ENCODE peak calls at places on chromosome 4, in seven cellular contexts. L, D, Q, E, Z, T and G are unnamed samples. For H3K27me3, the result is how much of the 10 kb centered on the place peaks cover.

GRCh38 chr4:3630136-3630933 is 98.1 kb upstream of the LRPAP1 start:
- DNase-seq in L (no peak), D (no peak), Q (no peak), E (no peak), Z (no peak), T (no peak), G (no peak)

GRCh38 chr4:128635141-128635911 is 174.2 kb upstream of the JADE1 start:
- DNase-seq in L (peak), D (no peak), Q (peak), E (no peak), Z (no peak), T (peak), G (peak)

GRCh38 chr4:159355456-159355855 is 252.6 kb downstream of the RAPGEF2 start:
- DNase-seq in L (peak), D (no peak), Q (no peak), E (no peak), Z (no peak), T (no peak), G (no peak)

GRCh38 chr4:99506781-99507180 is 4.0 kb upstream of the C4orf17 start:
- DNase-seq in L (no peak), D (peak), Q (no peak), E (no peak), Z (no peak), T (no peak), G (no peak)

GRCh38 chr4:74675673-74676279 is 118.5 kb downstream of the BTC start:
- DNase-seq in L (peak), D (peak), Q (peak), E (no peak), Z (no peak), T (peak), G (peak)

GRCh38 chr4:67198757-67199156 is 346.5 kb downstream of the CENPC start:
- DNase-seq in L (peak), D (no peak), Q (no peak), E (no peak), Z (no peak), T (no peak), G (peak)

GRCh38 chr4:114601304-114602052 is 2.9 kb downstream of the UGT8 start:
- DNase-seq in L (no peak), D (no peak), Q (no peak), E (no peak), Z (no peak), T (no peak), G (no peak)

GRCh38 chr4:79823148-79823763 is 249.8 kb downstream of the ANTXR2 start:
- DNase-seq in L (peak), D (no peak), Q (no peak), E (no peak), Z (no peak), T (peak), G (no peak)

GRCh38 chr4:28229092-28229491 is 1368.5 kb downstream of the STIM2 start:
- DNase-seq in L (no peak), D (no peak), Q (no peak), E (peak), Z (no peak), T (peak), G (no peak)

GRCh38 chr4:163941221-163941865 is 446.9 kb downstream of the TMA16 start:
- DNase-seq in L (no peak), D (no peak), Q (no peak), E (no peak), Z (no peak), T (no peak), G (no peak)

GRCh38 chr4:56976878-56977320 is 507 bp downstream of the NOA1 start:
- DNase-seq in L (no peak), D (peak), Q (peak), E (peak), Z (no peak), T (no peak), G (peak)

GRCh38 chr4:140005699-140006098 is 148.3 kb downstream of the MAML3 start:
- DNase-seq in L (no peak), D (no peak), Q (no peak), E (no peak), Z (no peak), T (no peak), G (no peak)

GRCh38 chr4:128488055-128488705 is 200.6 kb upstream of the PGRMC2 start:
- DNase-seq in L (no peak), D (no peak), Q (no peak), E (no peak), Z (no peak), T (no peak), G (no peak)

GRCh38 chr4:156442961-156443360 is 489.3 kb upstream of the CTSO start:
- DNase-seq in L (no peak), D (no peak), Q (no peak), E (no peak), Z (no peak), T (no peak), G (no peak)

GRCh38 chr4:96472103-96472867 is 632.4 kb downstream of the PDHA2 start:
- DNase-seq in L (peak), D (no peak), Q (no peak), E (no peak), Z (no peak), T (no peak), G (no peak)

GRCh38 chr4:8882239-8882638 is 10.6 kb upstream of the HMX1 start:
- DNase-seq in L (no peak), D (peak), Q (no peak), E (no peak), Z (no peak), T (no peak), G (no peak)

GRCh38 chr4:101276661-101277060 is 70.7 kb downstream of the PPP3CA start:
- DNase-seq in L (no peak), D (no peak), Q (no peak), E (no peak), Z (no peak), T (no peak), G (no peak)

GRCh38 chr4:1868293-1868692 is 2.9 kb upstream of the NSD2 start:
- DNase-seq in L (no peak), D (no peak), Q (peak), E (no peak), Z (no peak), T (no peak), G (peak)
- H3K27me3 ChIP-seq in L (under half), D (under half), Q (under half), E (under half), Z (under half), T (under half), G (under half)

DNA sequence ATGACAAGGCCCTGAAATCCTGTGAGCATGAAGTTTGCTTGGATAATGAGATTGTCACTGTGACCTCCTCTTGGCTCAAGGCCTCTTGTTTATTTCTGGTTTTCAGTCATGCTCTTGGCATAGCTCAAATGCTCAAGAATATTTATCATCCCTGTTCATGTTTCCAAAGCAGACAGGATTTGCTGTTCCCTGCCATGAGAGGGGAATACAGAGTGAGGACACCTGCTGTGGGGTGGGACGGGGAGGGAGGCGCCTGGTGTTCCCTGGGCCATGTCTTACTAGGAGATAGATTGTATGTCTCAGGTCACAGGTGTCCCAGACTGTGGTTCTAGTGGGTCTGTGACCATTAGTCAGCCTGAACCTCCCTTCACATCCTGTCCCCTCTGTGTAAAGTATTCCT is 34.9 kb upstream of the SH3RF1 start:
- DNase-seq in L (no peak), D (no peak), Q (no peak), E (no peak), Z (no peak), T (no peak), G (no peak)
- H3K27me3 ChIP-seq in L (under half), D (under half), Q (under half), E (under half), Z (under half), T (under half), G (under half)

GRCh38 chr4:23291139-23291538 is 598.4 kb downstream of the GBA3 start:
- DNase-seq in L (no peak), D (no peak), Q (no peak), E (no peak), Z (no peak), T (no peak), G (no peak)
- H3K27me3 ChIP-seq in L (under half), D (under half), Q (under half), E (under half), Z (under half), T (under half), G (under half)

GRCh38 chr4:41746440-41747229 is 1.9 kb downstream of the PHOX2B start:
- DNase-seq in L (no peak), D (no peak), Q (no peak), E (no peak), Z (no peak), T (no peak), G (no peak)
- H3K27me3 ChIP-seq in L (half or more), D (under half), Q (half or more), E (under half), Z (under half), T (half or more), G (under half)

GRCh38 chr4:105965183-105965800 is 70.0 kb downstream of the NPNT start:
- DNase-seq in L (no peak), D (no peak), Q (no peak), E (no peak), Z (no peak), T (no peak), G (no peak)
- H3K27me3 ChIP-seq in L (under half), D (under half), Q (under half), E (under half), Z (under half), T (under half), G (under half)